ENCODE peak calls at places on chromosomes 12 and 14, in four cellular contexts. U is lung, N is heart left ventricle, R is body of pancreas. H is an unnamed sample.

GRCh38 chr12:52636189-52636588 is 15.8 kb downstream of the KRT2 start:
- DNase-seq in U (no peak), R (no peak), N (no peak), H (no peak)

GRCh38 chr12:121992059-121992879 is 29.4 kb upstream of the BCL7A start:
- DNase-seq in R (peak), U (peak), N (peak), H (no peak)

GRCh38 chr12:59066445-59066844 is 146.1 kb upstream of the LRIG3 start:
- DNase-seq in U (no peak), R (no peak), N (no peak), H (no peak)

GRCh38 chr14:75295061-75295461 is 16.4 kb downstream of the FOS start:
- DNase-seq in U (peak), N (peak), R (peak), H (peak)

GRCh38 chr12:54658306-54659264 is 10.4 kb upstream of the DCD start:
- DNase-seq in N (no peak), R (peak), U (no peak), H (peak)

GRCh38 chr14:50954811-50955372 is 10.6 kb upstream of the PYGL start:
- DNase-seq in R (no peak), N (no peak), U (no peak), H (no peak)

GRCh38 chr12:121314441-121314840 is 17.9 kb upstream of the CAMKK2 start:
- DNase-seq in N (no peak), R (no peak), U (no peak), H (no peak)

GRCh38 chr14:96129128-96129736 is 75.4 kb upstream of the BDKRB2 start:
- DNase-seq in R (no peak), N (no peak), U (no peak), H (no peak)

GRCh38 chr12:98126637-98127335 is 388.6 kb upstream of the TMPO start:
- DNase-seq in R (peak), N (no peak), U (no peak), H (no peak)

GRCh38 chr14:33186656-33187055 is 248.0 kb downstream of the NPAS3 start:
- DNase-seq in N (no peak), R (no peak), U (no peak), H (no peak)

GRCh38 chr14:61911534-61911933 is 149.3 kb downstream of the SNAPC1 start:
- DNase-seq in R (peak), U (no peak), N (no peak), H (no peak)

GRCh38 chr12:76345569-76345968 is 2.6 kb downstream of the BBS10 start:
- DNase-seq in U (no peak), R (no peak), N (no peak), H (no peak)

GRCh38 chr12:29416748-29417147 is 35.8 kb upstream of the ERGIC2 start:
- DNase-seq in N (no peak), R (no peak), U (no peak), H (no peak)

GRCh38 chr12:9364224-9365176 is 156.3 kb upstream of the PZP start:
- DNase-seq in N (no peak), R (no peak), U (no peak), H (no peak)
- H3K4me3 ChIP-seq in N (no peak), R (no peak), U (no peak), H (no peak)

GRCh38 chr12:106790020-106790419 is 15.5 kb downstream of the RIC8B start:
- DNase-seq in R (no peak), U (no peak), N (no peak), H (no peak)
- TF ChIP-seq CTCF in R (no peak), U (no peak), N (no peak), H (peak)

GRCh38 chr12:69007166-69007857 is 74.3 kb upstream of the CPM start:
- DNase-seq in U (peak), N (no peak), R (peak), H (no peak)
- H3K4me3 ChIP-seq in U (no peak), N (no peak), R (no peak), H (no peak)

GRCh38 chr12:115920395-115921183 is 356.9 kb downstream of the MED13L start:
- DNase-seq in U (no peak), R (no peak), N (no peak), H (no peak)

GRCh38 chr12:115918763-115919162 is 358.7 kb downstream of the MED13L start:
- DNase-seq in R (no peak), N (no peak), U (no peak), H (no peak)

GRCh38 chr12:115923851-115924250 is 353.6 kb downstream of the MED13L start:
- DNase-seq in U (no peak), N (no peak), R (no peak), H (no peak)

GRCh38 chr12:115926037-115926670 is 351.3 kb downstream of the MED13L start:
- DNase-seq in U (no peak), N (no peak), R (no peak), H (no peak)

DNA sequence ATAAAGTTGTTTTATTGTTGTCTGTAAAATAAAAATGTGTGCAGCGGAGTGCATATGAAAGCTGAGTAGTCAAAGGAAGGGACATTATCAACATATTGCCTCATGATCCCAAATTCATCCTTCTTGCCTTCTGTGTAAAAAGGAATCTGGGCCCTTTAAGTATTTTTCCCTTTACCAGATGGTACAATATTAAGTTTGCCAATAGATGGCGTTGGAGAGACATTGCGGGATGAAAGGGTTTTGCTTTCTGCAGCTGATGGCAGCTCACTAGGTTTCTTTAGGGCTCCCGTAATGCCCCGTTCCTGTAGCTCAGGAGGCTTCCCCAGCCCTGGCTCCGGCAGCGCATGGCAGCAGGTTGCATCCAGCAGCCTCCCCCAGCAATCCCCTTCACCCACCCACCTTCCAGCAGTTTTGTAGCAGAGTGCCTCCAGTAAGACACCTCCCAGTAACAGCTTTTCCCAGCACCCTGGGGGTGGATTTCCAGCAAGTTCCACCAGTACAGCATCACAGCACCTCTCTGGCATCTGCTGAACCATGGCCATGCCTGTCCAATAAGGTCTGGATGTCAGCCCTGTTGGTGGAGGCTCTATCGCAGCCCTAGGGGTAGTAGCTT is 354.4 kb downstream of the MED13L start:
- DNase-seq in U (no peak), R (no peak), N (no peak), H (no peak)
- TF ChIP-seq CTCF in U (no peak), R (no peak), N (no peak), H (peak)

GRCh38 chr12:124518051-124518932 is 49.1 kb downstream of the NCOR2 start:
- DNase-seq in R (peak), N (peak), U (peak), H (peak)
- H3K4me3 ChIP-seq in R (no peak), N (peak), U (no peak), H (peak)

GRCh38 chr12:66269757-66270383 is 32.4 kb upstream of the HELB start:
- DNase-seq in U (no peak), R (peak), N (no peak), H (no peak)
- TF ChIP-seq CTCF in U (peak), R (peak), N (peak), H (peak)

DNA sequence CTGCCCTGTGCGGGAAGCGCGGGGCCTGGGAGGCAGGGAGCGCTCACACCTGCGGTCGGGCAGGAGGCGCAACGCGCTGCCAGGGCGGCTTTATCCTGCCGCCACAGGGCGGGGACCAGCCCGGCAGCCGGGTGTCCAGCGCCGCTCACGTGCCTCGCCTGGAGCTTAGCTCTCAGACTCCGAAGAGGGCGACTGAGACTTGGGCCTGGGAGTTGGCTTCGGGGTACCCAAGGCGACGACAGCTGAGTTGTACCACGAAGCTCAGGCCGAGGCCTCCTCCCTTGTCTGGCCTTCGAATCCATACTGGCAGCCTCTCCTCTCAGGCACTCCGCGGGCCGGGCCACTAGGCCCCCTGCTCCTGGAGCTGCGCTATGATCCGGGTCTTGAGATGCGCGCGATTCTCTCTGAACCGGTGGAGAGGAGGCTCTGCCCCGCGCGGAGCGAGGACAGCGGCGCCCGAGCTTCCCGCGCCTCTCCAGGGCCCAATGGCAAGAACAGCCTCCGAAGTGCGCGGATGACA is 6.9 kb downstream of the SIX1 start:
- DNase-seq in N (no peak), U (no peak), R (no peak), H (no peak)
- H3K4me3 ChIP-seq in N (no peak), U (no peak), R (no peak), H (no peak)

DNA sequence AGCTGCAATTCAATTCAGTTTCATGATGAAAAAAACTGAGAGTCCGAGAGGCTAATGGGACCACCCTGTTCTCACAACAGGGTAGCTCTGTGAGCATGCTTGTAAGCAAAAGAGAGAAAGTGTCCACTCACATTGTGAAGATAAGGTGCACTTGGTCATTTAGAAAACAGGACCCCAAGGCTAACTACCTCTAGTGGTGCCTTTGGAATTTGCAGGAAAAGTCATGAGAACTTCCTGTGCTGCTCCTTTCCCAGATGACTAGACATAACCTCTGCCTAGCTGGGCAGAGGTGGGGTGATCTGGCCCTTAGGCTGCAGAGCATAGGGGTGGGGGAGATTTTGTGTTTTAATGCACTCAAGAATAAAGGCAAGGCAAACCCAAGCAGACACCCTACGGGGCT is 118.9 kb downstream of the STAB2 start:
- DNase-seq in R (no peak), N (no peak), U (no peak), H (no peak)
- TF ChIP-seq CTCF in R (no peak), N (no peak), U (no peak), H (peak)

GRCh38 chr14:101355284-101355683 is 206.0 kb upstream of the DIO3 start:
- DNase-seq in N (no peak), R (no peak), U (peak), H (no peak)

GRCh38 chr14:101354726-101355125 is 206.6 kb upstream of the DIO3 start:
- DNase-seq in N (no peak), R (peak), U (no peak), H (no peak)

GRCh38 chr14:101352567-101352966 is 208.7 kb upstream of the DIO3 start:
- DNase-seq in U (no peak), R (no peak), N (no peak), H (no peak)

GRCh38 chr14:101351769-101352168 is 209.5 kb upstream of the DIO3 start:
- DNase-seq in U (no peak), N (no peak), R (no peak), H (no peak)

GRCh38 chr14:101353422-101353821 is 207.9 kb upstream of the DIO3 start:
- DNase-seq in R (no peak), N (no peak), U (no peak), H (no peak)
- H3K4me3 ChIP-seq in R (no peak), N (no peak), U (no peak), H (no peak)

DNA sequence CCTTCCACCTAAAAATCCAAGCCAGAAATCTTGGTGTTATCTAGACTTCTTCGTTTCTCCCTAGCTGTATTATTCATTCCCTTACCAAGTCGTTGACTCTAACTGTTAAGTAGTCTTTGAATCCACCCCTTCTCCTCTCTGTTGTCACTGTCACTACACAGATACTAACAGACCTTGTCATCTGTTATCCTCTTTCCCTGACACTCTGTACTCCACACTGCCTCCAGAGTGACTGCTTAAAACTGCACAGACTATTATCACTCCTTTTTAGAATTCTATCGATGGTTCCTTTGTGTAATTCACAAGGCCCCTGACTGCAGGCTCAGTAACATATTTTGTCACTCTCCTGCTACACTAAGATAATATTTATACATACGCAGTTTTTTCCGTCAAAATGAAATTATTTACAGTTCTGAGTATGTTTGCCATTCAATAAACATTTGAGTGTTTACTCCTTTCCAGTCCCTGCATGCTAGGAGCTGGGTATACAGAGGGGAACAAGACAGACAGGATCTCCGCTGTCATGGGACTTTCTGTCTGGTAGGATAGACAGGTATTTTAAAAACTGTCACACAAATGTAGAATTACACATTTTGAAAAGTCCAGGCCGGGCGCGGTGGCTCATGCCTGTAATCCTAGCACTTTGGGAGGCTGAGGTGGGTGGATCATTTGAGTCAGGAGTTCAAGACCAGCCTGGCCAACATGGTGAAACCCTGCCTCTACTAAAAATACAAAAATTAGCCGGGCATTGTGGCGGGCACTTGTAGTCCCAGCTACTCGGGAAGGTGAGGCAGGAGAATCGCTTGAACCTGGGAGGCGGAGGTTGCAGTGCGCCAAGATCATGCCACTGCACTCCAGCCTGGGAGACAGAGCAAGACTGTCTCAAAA is 3.8 kb downstream of the MARS1 start:
- DNase-seq in U (no peak), N (no peak), R (no peak), H (no peak)
- TF ChIP-seq CTCF in U (no peak), N (no peak), R (no peak), H (peak)